ENCODE peak calls at places on chromosomes 1 and 21, in five cellular contexts. One of them, this sample, is unnamed.

GRCh38 chr1:94553323-94553730 is 11.8 kb upstream of the F3 start:
- DNase-seq in IMR-90: peak; percentile 65
- DNase-seq in H1: no peak
- DNase-seq in H9: no peak
- DNase-seq in mesenchymal stem cell: peak; percentile 64
- DNase-seq in this sample: no peak

GRCh38 chr1:152024228-152024627 is 12.6 kb downstream of the S100A11 start:
- DNase-seq in IMR-90: no peak
- DNase-seq in H9: no peak
- DNase-seq in mesenchymal stem cell: no peak
- DNase-seq in H1: no peak
- DNase-seq in this sample: no peak

GRCh38 chr21:42571391-42572150 is 57.9 kb downstream of the SLC37A1 start:
- DNase-seq in H1: no peak
- DNase-seq in IMR-90: no peak
- DNase-seq in H9: no peak
- DNase-seq in mesenchymal stem cell: no peak
- DNase-seq in this sample: no peak

GRCh38 chr1:177631770-177632169 is 338.1 kb downstream of the SEC16B start:
- DNase-seq in IMR-90: no peak
- DNase-seq in H9: no peak
- DNase-seq in H1: no peak
- DNase-seq in mesenchymal stem cell: no peak
- DNase-seq in this sample: no peak

GRCh38 chr1:236480758-236481436 is 42.9 kb upstream of the LGALS8 start:
- DNase-seq in mesenchymal stem cell: no peak
- DNase-seq in H9: no peak
- DNase-seq in IMR-90: no peak
- DNase-seq in H1: no peak
- DNase-seq in this sample: no peak

GRCh38 chr1:201602413-201603265 is 63.7 kb downstream of the NAV1 start:
- DNase-seq in IMR-90: peak; percentile 96
- DNase-seq in H9: no peak
- DNase-seq in H1: no peak
- DNase-seq in mesenchymal stem cell: peak; percentile 99
- DNase-seq in this sample: no peak

GRCh38 chr1:151508721-151509292 is 2.4 kb upstream of the CGN start:
- DNase-seq in H9: peak; percentile 43
- DNase-seq in mesenchymal stem cell: peak; percentile 29
- DNase-seq in IMR-90: no peak
- DNase-seq in H1: no peak
- DNase-seq in this sample: no peak

GRCh38 chr1:167328762-167329483 is 108.2 kb downstream of the POU2F1 start:
- DNase-seq in H9: peak; percentile 56
- DNase-seq in IMR-90: peak; percentile 0
- DNase-seq in mesenchymal stem cell: no peak
- DNase-seq in H1: no peak
- DNase-seq in this sample: no peak

GRCh38 chr21:43352568-43353281 is 74.2 kb downstream of the SIK1 start:
- DNase-seq in IMR-90: no peak
- DNase-seq in H9: no peak
- DNase-seq in mesenchymal stem cell: no peak
- DNase-seq in H1: no peak
- DNase-seq in this sample: no peak

GRCh38 chr1:209409786-209410185 is 173.7 kb upstream of the CAMK1G start:
- DNase-seq in mesenchymal stem cell: peak; percentile 79
- DNase-seq in H9: no peak
- DNase-seq in H1: no peak
- DNase-seq in IMR-90: peak; percentile 95
- DNase-seq in this sample: no peak

GRCh38 chr1:206005234-206005633 is 2.0 kb upstream of the RAB7B start:
- DNase-seq in H9: no peak
- DNase-seq in mesenchymal stem cell: no peak
- DNase-seq in H1: no peak
- DNase-seq in IMR-90: no peak
- DNase-seq in this sample: no peak

GRCh38 chr1:92446990-92447681 is 39.6 kb downstream of the GFI1 start:
- DNase-seq in H1: no peak
- DNase-seq in IMR-90: peak; percentile 35
- DNase-seq in mesenchymal stem cell: peak; percentile 14
- DNase-seq in H9: peak; percentile 36
- DNase-seq in this sample: no peak

GRCh38 chr1:239999170-239999569 is 92.5 kb upstream of the FMN2 start:
- DNase-seq in IMR-90: no peak
- DNase-seq in mesenchymal stem cell: no peak
- DNase-seq in H9: no peak
- DNase-seq in H1: no peak
- DNase-seq in this sample: no peak

GRCh38 chr21:46227811-46228344 is 696 bp downstream of the LSS start:
- DNase-seq in H1: no peak
- DNase-seq in mesenchymal stem cell: peak; percentile 15
- DNase-seq in H9: no peak
- DNase-seq in IMR-90: no peak
- DNase-seq in this sample: no peak

GRCh38 chr21:46226920-46227599 is 1.5 kb downstream of the LSS start:
- DNase-seq in IMR-90: peak; percentile 78
- DNase-seq in H1: no peak
- DNase-seq in mesenchymal stem cell: peak; percentile 79
- DNase-seq in H9: no peak
- DNase-seq in this sample: no peak

GRCh38 chr21:46229133-46229922 is 754 bp upstream of the LSS start:
- DNase-seq in H9: no peak
- DNase-seq in H1: no peak
- DNase-seq in IMR-90: no peak
- DNase-seq in mesenchymal stem cell: no peak
- DNase-seq in this sample: peak; percentile 74

GRCh38 chr21:46229923-46230260 is 1.3 kb upstream of the LSS start:
- DNase-seq in H1: no peak
- DNase-seq in H9: no peak
- DNase-seq in IMR-90: no peak
- DNase-seq in mesenchymal stem cell: no peak
- DNase-seq in this sample: no peak

GRCh38 chr21:46228345-46229051 is at the start of gene LSS:
- DNase-seq in IMR-90: peak; percentile 97
- DNase-seq in H9: peak; percentile 99
- DNase-seq in mesenchymal stem cell: peak; percentile 98
- DNase-seq in H1: peak; percentile 97
- DNase-seq in this sample: peak; percentile 97
- H3K14ac ChIP-seq in IMR-90: peak within 1 kb of the TSS; percentile 71
- H3K14ac ChIP-seq in H9: peak within 1 kb of the TSS; percentile 94
- H3K14ac ChIP-seq in mesenchymal stem cell: peak within 1 kb of the TSS; percentile 99
- H3K14ac ChIP-seq in H1: no peak within 1 kb of the TSS
- H3K14ac ChIP-seq in this sample: peak within 1 kb of the TSS; percentile 94

DNA sequence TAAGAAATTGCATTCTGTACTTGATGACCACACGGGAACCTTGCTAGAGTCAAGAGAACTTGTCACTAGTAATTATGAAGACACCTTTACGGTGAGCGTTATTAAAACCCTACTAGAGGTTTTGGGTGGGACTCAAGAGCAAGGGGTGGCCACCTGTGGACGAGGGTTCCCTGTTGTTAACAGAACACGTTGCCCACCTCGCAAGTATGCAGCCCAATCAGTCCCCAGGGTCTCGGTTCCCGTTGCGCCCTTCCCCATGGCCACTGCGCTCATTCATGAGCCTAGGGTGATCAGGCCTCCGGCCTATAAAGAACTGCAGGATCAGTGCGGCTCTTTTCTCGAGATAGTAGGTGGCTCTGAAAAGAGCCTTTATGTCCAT is 30.2 kb upstream of the RNF187 start:
- DNase-seq in mesenchymal stem cell: no peak
- DNase-seq in IMR-90: no peak
- DNase-seq in H1: no peak
- DNase-seq in H9: no peak
- DNase-seq in this sample: no peak
- H3K14ac ChIP-seq in mesenchymal stem cell: peak overlapping the region; percentile 45
- H3K14ac ChIP-seq in IMR-90: peak overlapping the region; percentile 23
- H3K14ac ChIP-seq in H1: no peak overlapping the region
- H3K14ac ChIP-seq in H9: peak overlapping the region; percentile 75
- H3K14ac ChIP-seq in this sample: no peak overlapping the region

GRCh38 chr1:59103457-59103856 is 193.4 kb upstream of the FGGY start:
- DNase-seq in mesenchymal stem cell: no peak
- DNase-seq in H9: no peak
- DNase-seq in H1: no peak
- DNase-seq in IMR-90: no peak
- DNase-seq in this sample: no peak
- H3K14ac ChIP-seq in mesenchymal stem cell: no peak overlapping the region
- H3K14ac ChIP-seq in H9: no peak overlapping the region
- H3K14ac ChIP-seq in H1: no peak overlapping the region
- H3K14ac ChIP-seq in IMR-90: no peak overlapping the region
- H3K14ac ChIP-seq in this sample: no peak overlapping the region

GRCh38 chr1:157249739-157250138 is 111.5 kb upstream of the ETV3 start:
- DNase-seq in H9: no peak
- DNase-seq in mesenchymal stem cell: no peak
- DNase-seq in IMR-90: no peak
- DNase-seq in H1: no peak
- DNase-seq in this sample: no peak

GRCh38 chr1:157241185-157241538 is 103.0 kb upstream of the ETV3 start:
- DNase-seq in H9: no peak
- DNase-seq in H1: no peak
- DNase-seq in mesenchymal stem cell: no peak
- DNase-seq in IMR-90: no peak
- DNase-seq in this sample: no peak

GRCh38 chr1:157247005-157247763 is 109.0 kb upstream of the ETV3 start:
- DNase-seq in IMR-90: peak; percentile 4
- DNase-seq in H1: no peak
- DNase-seq in mesenchymal stem cell: no peak
- DNase-seq in H9: no peak
- DNase-seq in this sample: no peak

GRCh38 chr1:157249326-157249725 is 111.1 kb upstream of the ETV3 start:
- DNase-seq in mesenchymal stem cell: no peak
- DNase-seq in H1: no peak
- DNase-seq in H9: no peak
- DNase-seq in IMR-90: no peak
- DNase-seq in this sample: no peak

GRCh38 chr1:157245823-157246222 is 107.6 kb upstream of the ETV3 start:
- DNase-seq in mesenchymal stem cell: no peak
- DNase-seq in H9: no peak
- DNase-seq in IMR-90: no peak
- DNase-seq in H1: no peak
- DNase-seq in this sample: no peak
- H3K14ac ChIP-seq in mesenchymal stem cell: no peak overlapping the region
- H3K14ac ChIP-seq in H9: no peak overlapping the region
- H3K14ac ChIP-seq in IMR-90: no peak overlapping the region
- H3K14ac ChIP-seq in H1: no peak overlapping the region
- H3K14ac ChIP-seq in this sample: no peak overlapping the region

GRCh38 chr1:23548704-23549143 is 10.6 kb downstream of the ID3 start:
- DNase-seq in mesenchymal stem cell: no peak
- DNase-seq in H9: peak; percentile 63
- DNase-seq in H1: no peak
- DNase-seq in IMR-90: peak; percentile 51
- DNase-seq in this sample: no peak
- H3K14ac ChIP-seq in mesenchymal stem cell: peak overlapping the region; percentile 30
- H3K14ac ChIP-seq in H9: no peak overlapping the region
- H3K14ac ChIP-seq in H1: no peak overlapping the region
- H3K14ac ChIP-seq in IMR-90: peak overlapping the region; percentile 55
- H3K14ac ChIP-seq in this sample: no peak overlapping the region

This sample was measured in neuronal stem cell.